ENCODE peak calls at places on chromosomes 1 and 21, in seven cellular contexts. Q is IMR-90, A is GM23248, N is keratinocyte, M is SK-N-SH, D is OCI-LY7, B is neural progenitor cell. U is an unnamed sample.

GRCh38 chr1:50973875-50974617 is 4.0 kb downstream of the CDKN2C start:
- DNase-seq in M (no peak), A (no peak), N (no peak), D (no peak), B (peak), Q (no peak), U (peak)

GRCh38 chr1:179083533-179083932 is 1.7 kb downstream of the TOR3A start:
- DNase-seq in M (no peak), D (peak), B (no peak), N (no peak), Q (no peak), A (no peak), U (no peak)

GRCh38 chr1:6724517-6725141 is 23.0 kb upstream of the DNAJC11 start:
- DNase-seq in M (no peak), Q (peak), N (peak), A (peak), D (no peak), B (no peak), U (no peak)

GRCh38 chr1:42734201-42735035 is 5.6 kb downstream of the CLDN19 start:
- DNase-seq in M (no peak), B (no peak), D (no peak), Q (no peak), N (no peak), A (no peak), U (no peak)

GRCh38 chr1:59057211-59057694 is 239.6 kb upstream of the FGGY start:
- DNase-seq in B (peak), N (no peak), M (peak), D (no peak), Q (peak), A (peak), U (peak)

GRCh38 chr1:104921552-104921951 is 1171.9 kb downstream of the AMY1C start:
- DNase-seq in N (no peak), M (no peak), A (peak), B (no peak), Q (no peak), D (no peak), U (no peak)

GRCh38 chr1:101262601-101263348 is 26.0 kb downstream of the S1PR1 start:
- DNase-seq in M (no peak), N (no peak), Q (no peak), B (no peak), A (no peak), D (no peak), U (peak)

GRCh38 chr1:96703186-96703585 is 18.4 kb upstream of the PTBP2 start:
- DNase-seq in Q (peak), M (no peak), B (no peak), A (no peak), D (no peak), N (no peak), U (no peak)

GRCh38 chr1:152525080-152525641 is 10.9 kb downstream of the CRCT1 start:
- DNase-seq in A (no peak), D (no peak), M (no peak), B (no peak), N (no peak), Q (no peak), U (no peak)

GRCh38 chr1:218666263-218666662 is 321.1 kb downstream of the TGFB2 start:
- DNase-seq in Q (no peak), M (no peak), N (no peak), B (no peak), A (peak), D (no peak), U (no peak)

GRCh38 chr1:180252638-180253536 is 22.8 kb downstream of the LHX4 start:
- DNase-seq in B (peak), A (peak), Q (peak), M (peak), N (peak), D (peak), U (peak)
- H2AFZ ChIP-seq in B (peak), A (no peak), Q (no peak), M (no peak), N (no peak), D (no peak), U (peak)

GRCh38 chr1:240800291-240800690 is 188.3 kb upstream of the GREM2 start:
- DNase-seq in A (no peak), N (no peak), D (no peak), M (no peak), B (no peak), Q (no peak), U (no peak)
- H2AFZ ChIP-seq in A (no peak), N (no peak), D (no peak), M (no peak), B (no peak), Q (no peak), U (no peak)

DNA sequence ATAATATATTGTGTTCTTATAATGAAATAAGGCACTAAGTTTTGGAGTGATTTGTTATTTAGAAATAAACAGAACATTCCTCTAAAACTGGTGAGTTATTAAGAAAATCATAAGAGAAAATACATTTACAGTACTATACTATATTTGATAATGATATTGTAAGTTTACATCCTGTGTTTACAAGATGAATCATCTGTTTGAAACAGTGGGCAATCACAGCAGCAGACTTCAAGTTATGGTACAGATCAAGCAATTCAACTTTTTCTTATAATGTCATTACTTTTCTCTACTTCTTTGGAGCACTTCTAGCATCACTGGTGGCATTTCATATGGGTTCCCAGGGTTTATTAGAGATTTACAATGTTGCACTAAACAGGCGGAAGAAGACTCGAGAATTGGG is 86.5 kb upstream of the BRINP3 start:
- DNase-seq in M (no peak), Q (peak), N (no peak), A (no peak), B (no peak), D (no peak), U (no peak)
- H2AFZ ChIP-seq in M (no peak), Q (no peak), N (no peak), A (no peak), B (no peak), D (no peak), U (no peak)

GRCh38 chr1:240720891-240721450 is 109.0 kb upstream of the GREM2 start:
- DNase-seq in M (no peak), N (no peak), D (no peak), B (no peak), Q (no peak), A (peak), U (no peak)
- H2AFZ ChIP-seq in M (no peak), N (no peak), D (no peak), B (no peak), Q (no peak), A (peak), U (no peak)

GRCh38 chr21:46062471-46063211 is 35.3 kb upstream of the COL6A2 start:
- DNase-seq in B (no peak), D (no peak), N (no peak), A (peak), Q (no peak), M (no peak), U (no peak)
- H2AFZ ChIP-seq in B (no peak), D (no peak), N (no peak), A (no peak), Q (peak), M (no peak), U (no peak)

GRCh38 chr1:186474208-186474607 is 13.3 kb upstream of the PDC start:
- DNase-seq in D (no peak), A (no peak), N (no peak), M (no peak), Q (peak), B (peak), U (no peak)
- H2AFZ ChIP-seq in D (no peak), A (no peak), N (no peak), M (no peak), Q (no peak), B (no peak), U (no peak)

GRCh38 chr1:112335351-112335750 is 60.7 kb upstream of the CTTNBP2NL start:
- DNase-seq in B (no peak), M (no peak), D (no peak), N (peak), A (peak), Q (peak), U (no peak)

GRCh38 chr1:112341986-112342385 is 54.0 kb upstream of the CTTNBP2NL start:
- DNase-seq in N (no peak), Q (no peak), D (no peak), A (no peak), M (no peak), B (no peak), U (no peak)

GRCh38 chr1:112332751-112333150 is 63.3 kb upstream of the CTTNBP2NL start:
- DNase-seq in B (no peak), Q (no peak), N (peak), M (no peak), D (no peak), A (no peak), U (no peak)

DNA sequence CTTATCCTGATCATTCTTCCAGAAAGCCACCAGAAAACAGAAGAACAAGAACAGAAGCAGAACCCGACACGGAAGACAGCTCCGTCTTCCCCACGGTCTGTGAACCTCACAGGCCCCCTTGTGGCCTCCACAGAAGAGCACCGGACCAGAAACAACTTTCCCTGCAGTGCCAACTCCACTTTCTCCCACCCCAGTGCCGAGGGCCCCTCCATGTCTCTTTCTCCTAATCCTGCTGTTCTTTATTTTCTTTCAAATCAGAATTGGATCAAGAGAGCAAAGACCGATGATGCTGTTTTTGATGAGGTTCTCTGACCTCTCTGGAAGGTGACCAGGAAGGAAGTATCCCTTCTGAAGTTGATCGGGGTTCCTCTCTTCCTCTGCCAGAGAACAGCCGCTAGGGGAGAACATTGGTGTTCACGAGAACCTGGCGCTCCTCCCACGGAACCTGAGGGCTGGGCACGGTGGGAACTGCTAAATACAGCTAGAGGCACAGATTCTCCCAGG is 58.9 kb upstream of the CTTNBP2NL start:
- DNase-seq in Q (peak), D (no peak), M (peak), A (peak), B (peak), N (no peak), U (peak)
- H2AFZ ChIP-seq in Q (peak), D (no peak), M (no peak), A (peak), B (no peak), N (no peak), U (peak)

GRCh38 chr1:115833806-115834205 is 7.1 kb downstream of the NHLH2 start:
- DNase-seq in D (no peak), M (no peak), B (peak), Q (no peak), A (no peak), N (no peak), U (peak)
- H2AFZ ChIP-seq in D (no peak), M (no peak), B (no peak), Q (no peak), A (no peak), N (no peak), U (peak)